ENCODE peak calls at places on chromosomes 16 and 17, in ten cellular contexts. G is GM23248, C is heart right ventricle, M is right atrium auricular region, U is GM12878, D is right cardiac atrium, V is PC-3, K is cardiac muscle cell, R is PC-9, T is keratinocyte. Q is an unnamed sample.

GRCh38 chr16:21167360-21167759 is 8.9 kb downstream of the LDAF1 start:
- DNase-seq in C (no peak), K (no peak), T (no peak), V (peak; percentile 91), M (no peak), R (peak; percentile 60), U (no peak), G (peak; percentile 92), D (no peak), Q (no peak)

GRCh38 chr16:86519649-86520316 is 9.5 kb downstream of the FOXF1 start:
- DNase-seq in R (peak; percentile 41), C (peak; percentile 66), G (peak; percentile 72), U (no peak), M (no peak), T (no peak), K (peak; percentile 83), D (peak; percentile 82), V (peak; percentile 65), Q (peak; percentile 81)

GRCh38 chr16:50448981-50449380 is 80.2 kb upstream of the BRD7 start:
- DNase-seq in M (no peak), R (no peak), C (no peak), U (no peak), G (no peak), K (no peak), D (no peak), V (no peak), T (no peak), Q (no peak)

GRCh38 chr17:11538366-11538765 is 59.9 kb upstream of the DNAH9 start:
- DNase-seq in C (no peak), D (no peak), R (no peak), K (no peak), U (no peak), V (no peak), M (no peak), T (no peak), G (no peak), Q (no peak)

GRCh38 chr16:50666658-50667496 is 14.2 kb downstream of the SNX20 start:
- DNase-seq in V (no peak), K (no peak), U (peak; percentile 58), R (no peak), M (no peak), D (no peak), C (no peak), G (no peak), T (no peak), Q (no peak)

GRCh38 chr17:48002920-48003685 is 32.2 kb downstream of the CDK5RAP3 start:
- DNase-seq in D (no peak), R (no peak), M (no peak), T (no peak), V (no peak), C (no peak), K (no peak), U (no peak), G (peak; percentile 45), Q (no peak)

GRCh38 chr16:88896238-88897065 is 30.0 kb upstream of the PABPN1L start:
- DNase-seq in U (no peak), D (no peak), T (no peak), M (no peak), G (no peak), K (no peak), C (no peak), R (no peak), V (no peak), Q (peak; percentile 47)

GRCh38 chr16:59111280-59111679 is 377.2 kb upstream of the GOT2 start:
- DNase-seq in G (no peak), K (no peak), C (no peak), M (no peak), D (no peak), V (no peak), U (no peak), R (no peak), T (no peak), Q (no peak)

GRCh38 chr16:24983521-24983920 is 31.6 kb downstream of the ARHGAP17 start:
- DNase-seq in U (no peak), K (no peak), T (no peak), D (no peak), M (no peak), V (no peak), R (no peak), G (no peak), C (no peak), Q (no peak)
- H3K27ac ChIP-seq in U (peak overlapping the region; percentile 7), K (no peak overlapping the region), T (no peak overlapping the region), D (peak overlapping the region; percentile 74), M (peak overlapping the region; percentile 81), V (no peak overlapping the region), R (no peak overlapping the region), G (no peak overlapping the region), C (peak overlapping the region; percentile 71), Q (peak overlapping the region; percentile 87)

GRCh38 chr16:4612474-4612931 is 2.2 kb downstream of the UBALD1 start:
- DNase-seq in U (no peak), R (no peak), M (no peak), K (no peak), G (peak; percentile 26), T (no peak), C (no peak), D (no peak), V (no peak), Q (no peak)

GRCh38 chr16:4612977-4613635 is 1.6 kb downstream of the UBALD1 start:
- DNase-seq in T (no peak), K (no peak), C (no peak), D (no peak), V (peak; percentile 67), R (peak; percentile 83), G (peak; percentile 36), M (no peak), U (no peak), Q (no peak)

GRCh38 chr16:4614571-4615388 is at the start of gene UBALD1:
- DNase-seq in D (peak; percentile 93), C (peak; percentile 84), M (peak; percentile 92), R (peak; percentile 95), K (peak; percentile 95), T (peak; percentile 41), G (peak; percentile 98), V (peak; percentile 88), U (peak; percentile 48), Q (peak; percentile 93)

GRCh38 chr16:4615389-4616046 is 830 bp upstream of the UBALD1 start:
- DNase-seq in M (no peak), K (no peak), V (no peak), U (no peak), C (peak; percentile 39), R (no peak), T (no peak), G (no peak), D (peak; percentile 80), Q (no peak)

DNA sequence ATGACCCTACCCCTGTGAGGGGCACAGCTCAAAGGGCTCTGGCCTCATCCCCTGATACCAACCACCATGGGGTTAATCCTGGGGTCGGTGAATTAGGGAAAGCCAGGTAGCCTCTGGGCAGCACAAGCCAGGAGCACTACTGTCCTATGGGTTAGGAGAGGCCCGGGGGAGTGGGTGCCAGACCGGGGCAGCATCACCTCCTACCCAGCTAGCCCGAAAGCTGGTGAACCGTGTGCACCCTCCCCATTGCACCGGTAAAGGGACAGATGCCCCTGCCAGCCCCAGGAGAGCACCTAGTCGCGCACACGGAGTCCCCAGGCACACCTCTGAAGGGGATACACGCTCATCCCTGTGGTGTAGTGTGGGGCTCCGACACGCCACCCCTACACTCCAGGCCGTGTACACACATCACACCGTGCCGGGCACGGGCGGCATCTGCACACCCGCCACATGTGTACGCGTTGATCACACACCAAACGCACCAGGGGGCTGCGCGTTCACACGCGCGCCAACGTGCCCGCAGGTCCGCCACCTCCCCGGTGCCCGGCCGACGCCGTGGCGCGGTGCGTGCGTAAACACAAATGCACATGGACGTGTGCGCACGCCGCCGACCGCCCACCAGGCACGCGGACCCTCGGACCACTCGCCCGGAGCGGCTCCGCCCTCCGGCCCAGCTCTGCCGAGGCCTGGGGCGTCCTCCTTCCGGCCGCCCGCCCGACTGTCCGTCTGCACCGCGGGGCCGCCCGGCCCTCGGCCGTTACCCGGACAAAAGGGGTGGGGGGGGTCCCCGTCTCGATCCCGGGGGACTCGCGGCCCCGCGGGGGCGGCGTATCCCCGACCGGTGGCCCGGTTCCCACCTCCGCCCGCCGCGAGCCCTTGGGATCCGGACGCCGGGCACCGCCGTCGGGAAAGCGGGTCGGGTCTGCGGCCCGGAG is 785 bp downstream of the UBALD1 start:
- DNase-seq in V (peak; percentile 20), G (peak; percentile 72), U (no peak), T (no peak), R (no peak), M (no peak), K (peak; percentile 70), D (peak; percentile 77), C (peak; percentile 43), Q (peak; percentile 49)
- H3K4me1 ChIP-seq in V (peaks cover 14% of the 10 kb centered on the region), G (peaks cover 28% of the 10 kb centered on the region), U (peaks cover 20% of the 10 kb centered on the region), T (peaks cover 33% of the 10 kb centered on the region), R (peaks cover 42% of the 10 kb centered on the region), M (peaks cover 62% of the 10 kb centered on the region), K (peaks cover 9% of the 10 kb centered on the region), D (peaks cover 10% of the 10 kb centered on the region), C (peaks cover 50% of the 10 kb centered on the region), Q (peaks cover 45% of the 10 kb centered on the region)

GRCh38 chr16:69179255-69180010 is 7.5 kb upstream of the SNTB2 start:
- DNase-seq in K (peak; percentile 9), C (peak; percentile 55), G (peak; percentile 89), T (no peak), V (peak; percentile 88), U (no peak), R (peak; percentile 58), M (peak; percentile 84), D (peak; percentile 86), Q (peak; percentile 75)

GRCh38 chr16:69171325-69172095 is 15.5 kb upstream of the SNTB2 start:
- DNase-seq in R (no peak), D (no peak), T (no peak), C (no peak), K (no peak), M (no peak), G (peak; percentile 44), U (no peak), V (no peak), Q (no peak)

GRCh38 chr16:69180011-69180338 is 7.0 kb upstream of the SNTB2 start:
- DNase-seq in G (no peak), U (no peak), D (no peak), R (no peak), T (no peak), C (no peak), M (no peak), V (no peak), K (no peak), Q (no peak)

DNA sequence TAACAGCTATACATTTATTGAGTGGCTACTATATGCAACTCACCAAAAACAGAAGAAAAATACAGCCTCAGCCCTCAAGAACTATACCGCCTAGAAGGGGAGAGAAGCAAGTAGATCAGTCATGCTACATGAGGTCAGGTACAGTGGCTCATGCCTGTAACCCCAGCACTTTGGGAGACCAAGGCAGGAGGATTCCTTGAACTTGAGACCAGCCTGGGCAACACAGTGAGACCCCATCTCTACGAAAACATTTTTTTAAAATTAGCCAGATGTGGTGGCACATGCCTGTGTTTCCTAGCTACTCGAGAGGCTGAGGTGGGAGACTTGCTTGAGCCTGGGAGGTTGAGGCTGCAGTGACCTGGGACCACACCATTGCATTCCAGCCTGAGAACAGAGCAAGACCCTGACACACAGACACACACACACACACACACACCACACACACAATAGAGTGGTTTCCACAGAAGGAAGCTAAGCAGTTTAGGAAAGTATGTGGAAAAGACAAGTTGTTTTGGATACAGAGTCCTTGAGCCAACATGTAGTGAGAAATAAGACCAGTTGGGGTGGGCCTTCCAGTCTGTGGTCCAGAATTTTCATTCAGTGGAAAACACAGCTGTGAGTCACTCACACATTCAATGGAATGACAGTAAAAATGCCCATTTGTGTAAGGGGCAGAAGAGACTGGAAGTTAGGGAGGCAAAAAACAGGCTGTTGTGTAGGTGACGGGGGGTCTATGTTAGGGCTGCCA is 10.8 kb upstream of the SNTB2 start:
- DNase-seq in V (no peak), D (no peak), R (no peak), K (no peak), G (peak; percentile 85), C (no peak), M (no peak), T (no peak), U (no peak), Q (no peak)
- H3K27ac ChIP-seq in V (no peak overlapping the region), D (no peak overlapping the region), R (no peak overlapping the region), K (no peak overlapping the region), G (peak overlapping the region; percentile 67), C (no peak overlapping the region), M (peak overlapping the region; percentile 46), T (no peak overlapping the region), U (no peak overlapping the region), Q (no peak overlapping the region)

DNA sequence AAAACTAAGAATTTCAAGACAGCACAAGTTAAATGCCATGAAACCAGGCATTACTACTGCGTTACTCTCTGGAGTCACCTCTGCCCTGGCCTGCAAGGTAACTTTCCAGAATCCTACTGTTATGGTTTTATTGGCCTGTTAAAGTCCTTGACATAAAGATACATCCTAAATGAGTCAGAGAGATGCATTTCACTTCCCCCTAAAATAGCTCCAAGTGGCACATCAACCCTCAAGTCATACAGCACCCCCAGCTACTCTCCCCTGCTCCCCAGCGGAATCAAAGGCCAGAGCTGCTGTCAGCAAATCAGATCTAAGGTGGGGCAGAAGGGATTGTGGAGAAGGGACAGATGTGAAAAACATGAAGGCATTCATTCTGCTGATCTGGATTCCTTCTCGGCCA is 8.4 kb upstream of the CCL1 start:
- DNase-seq in D (no peak), U (no peak), G (no peak), M (no peak), C (no peak), V (no peak), R (no peak), K (no peak), T (no peak), Q (no peak)
- H3K4me1 ChIP-seq in D (no peaks in the 10 kb centered on the region), U (peaks cover 13% of the 10 kb centered on the region), G (no peaks in the 10 kb centered on the region), M (no peaks in the 10 kb centered on the region), C (no peaks in the 10 kb centered on the region), V (no peaks in the 10 kb centered on the region), R (no peaks in the 10 kb centered on the region), K (no peaks in the 10 kb centered on the region), T (peaks cover 6% of the 10 kb centered on the region), Q (no peaks in the 10 kb centered on the region)